ENCODE peak calls at places on chromosomes 12 and 14, in seven cellular contexts. N is lower lobe of right lung, Y is ELR, V is AG10803, G is OCI-LY7, R is AG04449, P is HFF-Myc. B is an unnamed sample.

GRCh38 chr12:81417056-81417455 is 339.2 kb downstream of the ACSS3 start:
- DNase-seq in Y (no peak), N (no peak), R (no peak), V (no peak), P (no peak), G (no peak), B (no peak)

GRCh38 chr12:97572220-97572619 is 109.6 kb downstream of the RMST start:
- DNase-seq in R (no peak), G (no peak), Y (no peak), N (no peak), V (no peak), P (no peak), B (no peak)

GRCh38 chr12:10385181-10385613 is 4.6 kb downstream of the KLRK1 start:
- DNase-seq in R (peak; percentile 54), Y (peak; percentile 70), N (no peak), P (peak; percentile 27), V (peak; percentile 93), G (no peak), B (no peak)

GRCh38 chr12:117067638-117068037 is 31.6 kb downstream of the TESC start:
- DNase-seq in N (no peak), R (no peak), Y (no peak), V (no peak), G (no peak), P (no peak), B (no peak)

GRCh38 chr14:100749967-100750597 is 23.4 kb downstream of the DLK1 start:
- DNase-seq in P (no peak), G (no peak), R (no peak), N (no peak), V (no peak), Y (no peak), B (no peak)

GRCh38 chr12:50971946-50972345 is 19.6 kb downstream of the HIGD1C start:
- DNase-seq in P (no peak), G (no peak), Y (no peak), N (no peak), R (no peak), V (peak; percentile 86), B (no peak)

GRCh38 chr12:100234166-100234565 is 32.7 kb downstream of the DEPDC4 start:
- DNase-seq in N (no peak), Y (peak; percentile 75), V (peak; percentile 20), G (no peak), R (no peak), P (peak; percentile 22), B (no peak)

GRCh38 chr14:29242755-29243340 is 476.3 kb downstream of the FOXG1 start:
- DNase-seq in G (no peak), P (no peak), V (peak; percentile 16), R (no peak), N (no peak), Y (peak; percentile 32), B (no peak)

GRCh38 chr12:104493504-104493903 is 36.8 kb downstream of the CHST11 start:
- DNase-seq in G (no peak), R (no peak), V (no peak), Y (no peak), P (no peak), N (no peak), B (no peak)

GRCh38 chr14:22226381-22226780 is 362.6 kb downstream of the DAD1 start:
- DNase-seq in N (peak; percentile 46), Y (peak; percentile 1), V (no peak), G (peak; percentile 27), P (no peak), R (no peak), B (no peak)

GRCh38 chr12:39404000-39404399 is 38.9 kb downstream of the KIF21A start:
- DNase-seq in N (no peak), V (no peak), Y (no peak), P (no peak), R (no peak), G (no peak), B (no peak)

GRCh38 chr14:23445773-23446172 is 10.3 kb upstream of the MYH7 start:
- DNase-seq in Y (no peak), P (no peak), V (no peak), G (no peak), N (no peak), R (no peak), B (no peak)

GRCh38 chr12:21891763-21892217 is 49.4 kb downstream of the ABCC9 start:
- DNase-seq in N (no peak), V (no peak), R (no peak), P (no peak), G (no peak), Y (no peak), B (no peak)

GRCh38 chr12:110563702-110564470 is 19.2 kb downstream of the PPTC7 start:
- DNase-seq in N (no peak), G (no peak), R (no peak), P (no peak), V (peak; percentile 69), Y (peak; percentile 41), B (no peak)

GRCh38 chr12:92162079-92162478 is 16.4 kb upstream of the BTG1 start:
- DNase-seq in N (no peak), V (no peak), R (no peak), Y (no peak), G (no peak), P (no peak), B (no peak)

GRCh38 chr14:56580317-56580711 is 716 bp downstream of the TMEM260 start:
- DNase-seq in V (no peak), Y (peak; percentile 15), G (no peak), N (no peak), R (no peak), P (no peak), B (no peak)

GRCh38 chr12:16350682-16351081 is 3.2 kb downstream of the MGST1 start:
- DNase-seq in G (no peak), V (peak; percentile 96), P (peak; percentile 19), N (peak; percentile 72), Y (peak; percentile 83), R (peak; percentile 83), B (no peak)

GRCh38 chr12:14853966-14854365 is 10.6 kb upstream of the ART4 start:
- DNase-seq in G (no peak), P (no peak), R (no peak), N (no peak), V (peak; percentile 21), Y (no peak), B (no peak)

GRCh38 chr14:103021817-103022668 is 35.3 kb downstream of the CDC42BPB start:
- DNase-seq in R (no peak), N (no peak), P (no peak), V (peak; percentile 29), Y (peak; percentile 36), G (no peak), B (no peak)

GRCh38 chr14:83757896-83758295 is 1772.0 kb upstream of the FLRT2 start:
- DNase-seq in G (no peak), R (no peak), Y (no peak), V (peak; percentile 37), P (peak; percentile 53), N (no peak), B (no peak)

GRCh38 chr12:51318846-51319570 is 5.0 kb downstream of the BIN2 start:
- DNase-seq in G (peak; percentile 41), V (no peak), Y (no peak), R (no peak), N (peak; percentile 56), P (no peak), B (peak; percentile 60)

GRCh38 chr12:89756638-89757321 is 48.1 kb upstream of the ATP2B1 start:
- DNase-seq in G (peak; percentile 74), N (no peak), P (peak; percentile 93), R (peak; percentile 98), V (peak; percentile 100), Y (peak; percentile 99), B (no peak)